ENCODE peak calls at places on chromosomes 3 and 15, in four cellular contexts. One of them, this sample, is unnamed.

GRCh38 chr3:57805674-57806073 is 49.6 kb downstream of the SLMAP start:
- DNase-seq in A549: peak
- DNase-seq in HepG2: no peak
- DNase-seq in Panc1: peak
- DNase-seq in this sample: no peak

GRCh38 chr3:170454468-170454867 is 35.8 kb downstream of the CLDN11 start:
- DNase-seq in A549: no peak
- DNase-seq in HepG2: no peak
- DNase-seq in Panc1: no peak
- DNase-seq in this sample: no peak

GRCh38 chr3:126194713-126195305 is 14.4 kb upstream of the ALDH1L1 start:
- DNase-seq in A549: no peak
- DNase-seq in HepG2: no peak
- DNase-seq in Panc1: no peak
- DNase-seq in this sample: no peak

GRCh38 chr3:53269888-53270880 is 14.4 kb upstream of the TKT start:
- DNase-seq in A549: peak
- DNase-seq in HepG2: peak
- DNase-seq in Panc1: peak
- DNase-seq in this sample: peak

GRCh38 chr15:74179101-74179841 is 5.8 kb downstream of the ISLR start:
- DNase-seq in A549: no peak
- DNase-seq in HepG2: no peak
- DNase-seq in Panc1: no peak
- DNase-seq in this sample: no peak

GRCh38 chr3:124741027-124741426 is 10.8 kb downstream of the UMPS start:
- DNase-seq in A549: no peak
- DNase-seq in HepG2: no peak
- DNase-seq in Panc1: no peak
- DNase-seq in this sample: no peak

GRCh38 chr3:177836671-177837070 is 639.4 kb upstream of the TBL1XR1 start:
- DNase-seq in A549: no peak
- DNase-seq in HepG2: no peak
- DNase-seq in Panc1: no peak
- DNase-seq in this sample: no peak

GRCh38 chr3:8625991-8626390 is 18.6 kb downstream of the SSUH2 start:
- DNase-seq in A549: no peak
- DNase-seq in HepG2: no peak
- DNase-seq in Panc1: no peak
- DNase-seq in this sample: no peak

GRCh38 chr3:180430896-180431295 is 171.1 kb upstream of the TTC14 start:
- DNase-seq in A549: no peak
- DNase-seq in HepG2: no peak
- DNase-seq in Panc1: no peak
- DNase-seq in this sample: no peak

GRCh38 chr3:65950340-65951326 is 88.1 kb downstream of the MAGI1 start:
- DNase-seq in A549: no peak
- DNase-seq in HepG2: no peak
- DNase-seq in Panc1: no peak
- DNase-seq in this sample: no peak

GRCh38 chr3:25678581-25678980 is 13.9 kb upstream of the TOP2B start:
- DNase-seq in A549: no peak
- DNase-seq in HepG2: no peak
- DNase-seq in Panc1: no peak
- DNase-seq in this sample: no peak

GRCh38 chr3:150302246-150302645 is 105.9 kb upstream of the TSC22D2 start:
- DNase-seq in A549: no peak
- DNase-seq in HepG2: no peak
- DNase-seq in Panc1: no peak
- DNase-seq in this sample: no peak

GRCh38 chr15:101652098-101652782 is at the start of gene TM2D3:
- DNase-seq in A549: peak
- DNase-seq in HepG2: peak
- DNase-seq in Panc1: peak
- DNase-seq in this sample: peak
- TF ChIP-seq REST in A549: no peak
- TF ChIP-seq REST in HepG2: peak
- TF ChIP-seq REST in Panc1: no peak
- TF ChIP-seq REST in this sample: no peak

DNA sequence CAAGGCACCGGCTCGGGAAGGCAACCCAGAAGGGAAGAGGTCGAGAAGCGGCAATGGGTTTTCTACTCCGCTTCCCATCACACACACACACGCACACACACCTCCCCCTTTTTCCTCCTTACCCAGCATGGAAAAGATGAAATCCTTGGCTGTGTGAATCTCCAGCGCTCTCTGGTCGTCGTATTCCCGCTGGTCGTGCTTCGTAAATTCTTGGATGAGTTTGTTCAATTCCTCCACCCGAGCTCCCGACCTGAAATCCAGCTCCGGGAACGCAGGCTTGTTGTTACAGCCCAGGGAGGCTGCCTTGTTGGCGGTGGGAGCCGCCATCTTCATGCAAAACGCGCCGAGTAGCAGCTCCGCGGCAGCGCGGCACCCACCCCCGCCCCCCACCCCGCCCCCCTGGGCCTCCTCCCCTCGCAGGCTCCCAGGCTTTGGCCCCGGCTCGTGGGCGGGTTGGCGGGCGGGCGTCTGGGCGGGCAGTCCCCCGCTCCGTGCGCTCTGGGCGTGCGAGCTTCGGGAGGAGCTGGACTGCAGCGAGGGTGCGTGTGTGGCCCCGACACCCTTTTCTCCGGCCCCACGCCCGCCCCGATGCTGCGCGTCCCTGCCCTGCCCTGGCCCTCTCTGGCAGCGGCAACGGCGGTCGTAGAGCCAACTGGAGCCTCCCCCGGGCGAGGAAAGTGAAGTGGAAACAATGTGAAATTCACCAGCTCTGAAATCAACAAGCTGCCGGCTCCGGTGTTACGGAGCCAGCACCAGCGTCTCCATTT is at the start of gene MB21D2:
- DNase-seq in A549: peak
- DNase-seq in HepG2: peak
- DNase-seq in Panc1: no peak
- DNase-seq in this sample: peak
- TF ChIP-seq REST in A549: no peak
- TF ChIP-seq REST in HepG2: no peak
- TF ChIP-seq REST in Panc1: no peak
- TF ChIP-seq REST in this sample: no peak

GRCh38 chr15:63463793-63464192 is 40.6 kb upstream of the USP3 start:
- DNase-seq in A549: no peak
- DNase-seq in HepG2: no peak
- DNase-seq in Panc1: no peak
- DNase-seq in this sample: no peak

GRCh38 chr15:63469984-63470383 is 34.4 kb upstream of the USP3 start:
- DNase-seq in A549: no peak
- DNase-seq in HepG2: no peak
- DNase-seq in Panc1: no peak
- DNase-seq in this sample: no peak

GRCh38 chr15:63465104-63465503 is 39.3 kb upstream of the USP3 start:
- DNase-seq in A549: no peak
- DNase-seq in HepG2: no peak
- DNase-seq in Panc1: no peak
- DNase-seq in this sample: no peak

GRCh38 chr15:63469190-63469589 is 35.2 kb upstream of the USP3 start:
- DNase-seq in A549: no peak
- DNase-seq in HepG2: no peak
- DNase-seq in Panc1: no peak
- DNase-seq in this sample: no peak

GRCh38 chr15:63466378-63467192 is 37.8 kb upstream of the USP3 start:
- DNase-seq in A549: peak
- DNase-seq in HepG2: peak
- DNase-seq in Panc1: no peak
- DNase-seq in this sample: peak
- TF ChIP-seq REST in A549: no peak
- TF ChIP-seq REST in HepG2: no peak
- TF ChIP-seq REST in Panc1: no peak
- TF ChIP-seq REST in this sample: no peak

DNA sequence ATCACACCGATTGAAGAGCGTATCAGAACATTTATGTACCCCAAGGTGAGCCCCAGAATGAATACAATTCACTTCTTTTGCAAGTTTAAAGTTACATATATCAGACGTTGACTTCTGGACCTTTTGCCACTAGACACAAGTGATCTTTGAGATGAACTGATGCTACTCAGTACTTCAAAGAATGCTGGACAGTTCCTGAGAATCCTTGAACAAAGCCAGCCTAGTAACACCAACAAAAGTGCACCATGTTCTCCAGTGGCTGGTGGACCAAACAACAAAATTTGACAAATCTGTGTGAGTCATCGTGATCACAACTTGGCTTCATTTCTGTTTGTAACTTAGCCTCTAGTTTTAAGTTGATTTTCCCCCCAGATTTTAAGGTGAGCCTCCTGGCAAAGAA is 355.7 kb downstream of the SOX2 start:
- DNase-seq in A549: no peak
- DNase-seq in HepG2: no peak
- DNase-seq in Panc1: no peak
- DNase-seq in this sample: no peak
- TF ChIP-seq REST in A549: no peak
- TF ChIP-seq REST in HepG2: peak
- TF ChIP-seq REST in Panc1: no peak
- TF ChIP-seq REST in this sample: peak

GRCh38 chr15:77104155-77104554 is 33.2 kb upstream of the TSPAN3 start:
- DNase-seq in A549: no peak
- DNase-seq in HepG2: no peak
- DNase-seq in Panc1: no peak
- DNase-seq in this sample: no peak
- TF ChIP-seq REST in A549: no peak
- TF ChIP-seq REST in HepG2: no peak
- TF ChIP-seq REST in Panc1: no peak
- TF ChIP-seq REST in this sample: no peak

GRCh38 chr3:27485853-27486252 is 1.7 kb upstream of the SLC4A7 start:
- DNase-seq in A549: no peak
- DNase-seq in HepG2: no peak
- DNase-seq in Panc1: no peak
- DNase-seq in this sample: no peak

GRCh38 chr3:27483117-27484001 is 825 bp downstream of the SLC4A7 start:
- DNase-seq in A549: peak
- DNase-seq in HepG2: peak
- DNase-seq in Panc1: no peak
- DNase-seq in this sample: peak

GRCh38 chr3:27487383-27487782 is 3.2 kb upstream of the SLC4A7 start:
- DNase-seq in A549: no peak
- DNase-seq in HepG2: no peak
- DNase-seq in Panc1: no peak
- DNase-seq in this sample: no peak

GRCh38 chr3:27486328-27486727 is 2.1 kb upstream of the SLC4A7 start:
- DNase-seq in A549: no peak
- DNase-seq in HepG2: no peak
- DNase-seq in Panc1: no peak
- DNase-seq in this sample: no peak

DNA sequence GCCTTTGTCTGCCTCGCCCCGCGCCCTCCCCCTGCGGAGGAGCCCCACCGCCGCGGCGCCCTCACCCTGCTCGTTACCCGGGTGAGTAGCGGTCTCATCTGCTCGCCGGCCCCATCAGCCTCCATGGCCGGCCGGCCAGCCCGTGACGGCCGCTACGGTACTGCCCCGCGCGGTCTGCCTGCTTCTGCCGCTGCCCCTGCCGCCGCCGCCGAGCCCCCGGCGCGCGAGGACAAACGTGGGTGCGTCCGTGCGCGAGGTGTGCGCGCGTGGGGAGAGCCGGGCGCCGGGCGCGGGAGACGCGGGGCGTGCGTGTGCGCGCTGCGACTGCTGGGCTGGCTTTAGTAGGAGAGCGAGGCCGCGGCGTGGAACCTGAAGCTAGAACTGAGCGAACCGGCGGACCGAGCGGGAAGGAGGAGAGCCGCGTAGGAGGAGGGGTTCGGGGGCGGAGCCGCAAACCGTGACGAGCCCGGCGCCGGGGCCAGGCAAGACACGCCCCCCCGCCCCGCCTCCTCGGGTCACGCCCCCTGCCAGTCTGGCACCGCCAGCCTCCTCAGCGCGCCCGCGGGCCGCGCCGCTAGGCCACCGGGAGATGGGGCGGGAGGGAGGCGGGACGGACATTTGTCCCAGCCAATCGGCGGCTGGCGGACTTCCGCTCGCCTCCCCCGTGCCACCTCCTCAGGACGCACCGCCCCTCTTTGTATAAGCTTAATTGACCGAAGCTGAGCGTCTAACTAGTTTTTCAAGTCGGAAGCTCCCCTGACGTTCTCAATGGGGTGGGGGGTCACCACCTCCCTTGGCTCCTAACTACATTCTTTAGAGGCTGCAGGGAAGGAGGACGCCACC is at the start of gene SLC4A7:
- DNase-seq in A549: peak
- DNase-seq in HepG2: peak
- DNase-seq in Panc1: peak
- DNase-seq in this sample: peak
- TF ChIP-seq REST in A549: no peak
- TF ChIP-seq REST in HepG2: peak
- TF ChIP-seq REST in Panc1: no peak
- TF ChIP-seq REST in this sample: peak